ENCODE peak calls at places on chromosomes 7 and 10, in five cellular contexts. Q is progenitor cell of endocrine pancreas, D is AG04450, H is Peyer's patch, B is astrocyte of the cerebellum. P is an unnamed sample.

GRCh38 chr10:6119962-6120361 is 31.1 kb downstream of the RBM17 start:
- DNase-seq in Q (no peak), D (no peak), H (no peak), B (no peak), P (no peak)

GRCh38 chr7:129859188-129859587 is 93.6 kb downstream of the UBE2H start:
- DNase-seq in Q (no peak), D (no peak), H (no peak), B (no peak), P (no peak)

GRCh38 chr10:47031251-47031952 is 120.2 kb downstream of the PTPN20 start:
- DNase-seq in Q (no peak), D (no peak), H (no peak), B (no peak), P (peak)

GRCh38 chr7:78770422-78771410 is 682.8 kb downstream of the MAGI2 start:
- DNase-seq in Q (no peak), D (peak), H (no peak), B (no peak), P (no peak)

GRCh38 chr7:105519353-105519752 is 2.7 kb downstream of the PUS7 start:
- DNase-seq in Q (no peak), D (no peak), H (no peak), B (no peak), P (no peak)

GRCh38 chr10:50540826-50541122 is 83.0 kb downstream of the SGMS1 start:
- DNase-seq in Q (no peak), D (no peak), H (no peak), B (no peak), P (no peak)

GRCh38 chr10:129536336-129536735 is 69.3 kb downstream of the MGMT start:
- DNase-seq in Q (no peak), D (no peak), H (no peak), B (no peak), P (no peak)

GRCh38 chr10:12042409-12042796 is 206 bp downstream of the UPF2 start:
- DNase-seq in Q (peak), D (no peak), H (peak), B (no peak), P (no peak)

GRCh38 chr10:11395581-11396310 is 215.7 kb downstream of the USP6NL start:
- DNase-seq in Q (no peak), D (no peak), H (no peak), B (no peak), P (no peak)

GRCh38 chr10:5252177-5253037 is 55.8 kb downstream of the AKR1C4 start:
- DNase-seq in Q (no peak), D (no peak), H (no peak), B (no peak), P (no peak)

GRCh38 chr10:62626817-62627216 is 177.7 kb upstream of the ADO start:
- DNase-seq in Q (no peak), D (no peak), H (no peak), B (no peak), P (no peak)

GRCh38 chr7:80249184-80249583 is 114.6 kb downstream of the GNAI1 start:
- DNase-seq in Q (no peak), D (no peak), H (no peak), B (no peak), P (no peak)

GRCh38 chr7:20858913-20859312 is 72.2 kb upstream of the SP8 start:
- DNase-seq in Q (no peak), D (no peak), H (no peak), B (no peak), P (no peak)

GRCh38 chr10:97371696-97372095 is 29.4 kb downstream of the RRP12 start:
- DNase-seq in Q (no peak), D (no peak), H (no peak), B (no peak), P (no peak)

GRCh38 chr7:70736715-70737460 is 395.1 kb upstream of the GALNT17 start:
- DNase-seq in Q (no peak), D (peak), H (no peak), B (peak), P (no peak)

GRCh38 chr7:68717176-68717575 is 881.1 kb upstream of the AUTS2 start:
- DNase-seq in Q (no peak), D (no peak), H (no peak), B (no peak), P (no peak)

GRCh38 chr7:133054167-133054840 is 27.6 kb downstream of the CHCHD3 start:
- DNase-seq in Q (no peak), D (no peak), H (no peak), B (no peak), P (no peak)

GRCh38 chr10:124381011-124381591 is 37.6 kb downstream of the OAT start:
- DNase-seq in Q (no peak), D (no peak), H (no peak), B (no peak), P (no peak)

GRCh38 chr10:33227489-33227888 is 107.0 kb downstream of the NRP1 start:
- DNase-seq in Q (no peak), D (no peak), H (no peak), B (no peak), P (no peak)

GRCh38 chr7:134826105-134826504 is 46.7 kb downstream of the CALD1 start:
- DNase-seq in Q (no peak), D (peak), H (no peak), B (peak), P (no peak)

GRCh38 chr7:140342732-140343514 is 55.4 kb downstream of the SLC37A3 start:
- DNase-seq in Q (peak), D (no peak), H (no peak), B (no peak), P (peak)

GRCh38 chr7:14748461-14748860 is 154.1 kb downstream of the DGKB start:
- DNase-seq in Q (no peak), D (peak), H (no peak), B (peak), P (no peak)

GRCh38 chr10:102280397-102281015 is 35.2 kb downstream of the GBF1 start:
- DNase-seq in Q (no peak), D (no peak), H (no peak), B (no peak), P (no peak)

GRCh38 chr10:47206449-47207279 is 93.3 kb upstream of the GDF10 start:
- DNase-seq in Q (no peak), D (no peak), H (no peak), B (peak), P (no peak)

GRCh38 chr10:50291261-50291850 is 40.0 kb upstream of the ASAH2 start:
- DNase-seq in Q (no peak), D (no peak), H (no peak), B (peak), P (no peak)

GRCh38 chr10:128764190-128764589 is 638.0 kb upstream of the MKI67 start:
- DNase-seq in Q (no peak), D (no peak), H (no peak), B (no peak), P (no peak)

DNA sequence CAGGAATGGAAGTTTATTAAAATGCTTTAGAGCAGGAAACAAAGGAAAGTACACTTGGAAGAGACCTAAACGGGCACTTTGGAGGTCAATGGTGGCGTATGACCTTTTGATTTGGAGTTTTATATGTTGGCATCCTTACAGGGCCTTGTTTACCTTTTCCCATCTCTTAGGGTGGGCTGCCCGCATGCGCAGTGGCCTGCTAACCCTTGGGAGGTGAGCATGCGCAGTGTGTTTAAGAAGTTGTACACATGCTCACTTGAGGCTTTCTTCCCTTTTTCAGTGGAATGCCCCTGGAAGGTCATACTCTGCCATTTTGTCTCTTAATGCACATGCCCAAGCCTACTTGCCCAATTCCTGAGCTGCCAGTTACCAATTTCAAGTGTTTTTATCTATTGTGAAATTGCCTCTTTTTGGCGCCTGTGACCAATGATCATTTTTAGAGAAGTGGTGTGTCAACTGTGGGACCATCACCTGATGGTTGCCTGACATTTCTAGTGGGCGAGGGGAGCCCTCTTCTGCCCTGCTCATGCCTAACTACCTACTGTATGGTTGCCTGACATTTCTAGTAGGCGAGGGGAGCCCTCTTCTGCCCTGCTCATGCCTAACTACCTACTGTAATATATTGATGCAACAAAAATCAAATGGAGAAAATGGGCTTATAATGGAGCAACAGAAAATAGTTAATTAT is 138.0 kb downstream of the PPP1R9A start:
- DNase-seq in Q (no peak), D (no peak), H (no peak), B (no peak), P (no peak)
- TF ChIP-seq CTCF in Q (no peak), D (peak), H (no peak), B (peak), P (no peak)

GRCh38 chr10:71062156-71062555 is 150.2 kb upstream of the UNC5B start:
- DNase-seq in Q (no peak), D (no peak), H (no peak), B (no peak), P (no peak)

GRCh38 chr10:71065659-71066058 is 146.7 kb upstream of the UNC5B start:
- DNase-seq in Q (no peak), D (no peak), H (no peak), B (no peak), P (no peak)

GRCh38 chr10:71066600-71066999 is 145.8 kb upstream of the UNC5B start:
- DNase-seq in Q (no peak), D (no peak), H (no peak), B (no peak), P (no peak)

GRCh38 chr10:71063431-71063830 is 148.9 kb upstream of the UNC5B start:
- DNase-seq in Q (no peak), D (no peak), H (no peak), B (no peak), P (no peak)

GRCh38 chr10:71064413-71065118 is 147.8 kb upstream of the UNC5B start:
- DNase-seq in Q (no peak), D (no peak), H (no peak), B (no peak), P (no peak)
- TF ChIP-seq CTCF in Q (no peak), D (peak), H (no peak), B (no peak), P (no peak)

DNA sequence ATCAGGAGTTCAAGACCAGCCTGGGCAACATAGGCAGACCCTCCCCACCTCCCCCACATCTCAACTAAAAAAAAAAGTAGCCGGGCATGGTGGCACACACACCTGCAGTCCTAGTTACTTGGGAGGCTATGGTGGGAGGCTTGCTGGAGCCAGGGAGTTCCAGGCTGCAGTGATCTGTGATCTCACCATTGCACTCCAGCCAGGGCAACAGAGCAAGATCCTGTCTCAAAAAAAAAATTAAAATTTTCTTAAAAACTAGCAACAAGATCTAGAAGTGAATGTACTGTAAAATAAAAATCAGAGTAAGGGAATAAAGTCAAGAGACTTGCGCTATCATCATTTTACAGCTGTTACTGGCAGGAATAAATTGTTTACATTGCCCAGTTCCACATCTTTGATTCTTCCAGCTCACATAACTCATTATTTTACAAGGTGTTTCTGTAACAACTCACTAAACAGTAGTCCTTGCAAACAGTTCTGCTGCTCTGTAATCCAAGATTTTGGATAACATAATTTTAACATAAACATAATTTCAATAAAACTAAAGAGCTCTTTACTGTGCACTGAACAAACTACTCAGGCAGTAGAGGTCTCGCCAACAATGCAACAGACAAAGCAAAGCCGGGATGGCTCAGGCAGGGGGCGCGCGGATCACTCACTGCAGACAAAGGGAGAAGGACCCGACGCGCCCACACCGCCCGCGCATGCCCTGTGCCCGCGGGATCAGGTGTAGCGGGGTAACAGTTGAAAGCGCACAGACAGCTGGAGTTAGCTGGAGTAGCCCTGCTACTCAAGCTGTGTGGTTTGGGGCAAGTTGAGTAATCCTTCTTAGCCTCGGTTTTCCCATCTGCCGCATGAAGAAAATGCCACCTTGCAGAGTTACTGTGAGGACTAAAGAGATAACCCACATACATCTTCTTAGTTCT is 73.3 kb upstream of the NFE2L3 start:
- DNase-seq in Q (peak), D (no peak), H (peak), B (no peak), P (peak)
- TF ChIP-seq CTCF in Q (peak), D (peak), H (peak), B (peak), P (peak)

DNA sequence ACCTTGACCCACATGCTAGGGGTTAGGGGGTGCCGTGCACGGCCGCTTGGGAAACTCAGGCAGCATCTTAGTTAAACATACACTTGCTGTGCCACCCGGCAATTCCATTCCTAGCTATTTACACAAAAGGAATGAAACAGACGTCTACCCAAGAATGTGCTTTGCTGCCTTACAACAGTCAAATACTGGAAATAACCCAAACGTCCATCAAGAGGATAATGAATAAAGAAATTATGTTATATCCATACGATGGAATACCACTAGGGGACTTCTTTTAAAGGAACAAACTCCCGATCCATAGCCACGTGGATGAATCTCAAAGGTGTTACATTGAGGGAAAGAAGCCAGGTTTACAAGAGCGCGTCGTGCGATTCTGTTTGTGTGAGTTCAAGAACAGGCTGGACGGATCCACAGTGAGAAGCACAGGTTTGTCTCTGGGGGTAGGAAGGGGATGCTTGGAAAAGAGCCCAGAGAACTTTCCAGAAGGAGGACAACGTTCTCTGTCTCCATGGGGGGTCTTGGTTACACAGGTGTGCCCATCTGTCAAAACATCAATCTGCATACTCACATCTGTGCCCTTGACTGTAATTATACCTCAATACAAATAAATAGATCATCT is 41.8 kb downstream of the STK32C start:
- DNase-seq in Q (no peak), D (no peak), H (no peak), B (no peak), P (no peak)
- TF ChIP-seq CTCF in Q (no peak), D (no peak), H (no peak), B (no peak), P (no peak)